ENCODE peak calls at places on chromosomes 2 and 18, in six cellular contexts. One of them, this sample, is unnamed.
A peak's percentile ranks its signal among the peaks of the same experiment; 100 is the strongest.

GRCh38 chr18:2978626-2979025 is 34.3 kb downstream of the LPIN2 start:
- DNase-seq in A549: peak; percentile 21
- DNase-seq in HepG2: no peak
- DNase-seq in endothelial cell of umbilical vein: peak; percentile 75
- DNase-seq in K562: no peak
- DNase-seq in GM12878: no peak
- DNase-seq in this sample: peak; percentile 26

GRCh38 chr2:241040081-241040803 is 41.8 kb downstream of the SNED1 start:
- DNase-seq in A549: no peak
- DNase-seq in HepG2: no peak
- DNase-seq in endothelial cell of umbilical vein: no peak
- DNase-seq in K562: no peak
- DNase-seq in GM12878: no peak
- DNase-seq in this sample: no peak

GRCh38 chr2:88082781-88083180 is 15.2 kb downstream of the SMYD1 start:
- DNase-seq in A549: no peak
- DNase-seq in HepG2: no peak
- DNase-seq in endothelial cell of umbilical vein: no peak
- DNase-seq in K562: no peak
- DNase-seq in GM12878: no peak
- DNase-seq in this sample: no peak

GRCh38 chr18:61676763-61677434 is 215.9 kb downstream of the RNF152 start:
- DNase-seq in A549: no peak
- DNase-seq in HepG2: no peak
- DNase-seq in endothelial cell of umbilical vein: no peak
- DNase-seq in K562: no peak
- DNase-seq in GM12878: no peak
- DNase-seq in this sample: no peak

GRCh38 chr2:70897977-70898226 is 37.8 kb upstream of the ATP6V1B1 start:
- DNase-seq in A549: no peak
- DNase-seq in HepG2: no peak
- DNase-seq in endothelial cell of umbilical vein: no peak
- DNase-seq in K562: no peak
- DNase-seq in GM12878: no peak
- DNase-seq in this sample: no peak

GRCh38 chr2:5777089-5777488 is 84.9 kb downstream of the SOX11 start:
- DNase-seq in A549: no peak
- DNase-seq in HepG2: no peak
- DNase-seq in endothelial cell of umbilical vein: no peak
- DNase-seq in K562: no peak
- DNase-seq in GM12878: no peak
- DNase-seq in this sample: no peak

GRCh38 chr18:79789901-79790885 is 7.5 kb upstream of the KCNG2 start:
- DNase-seq in A549: no peak
- DNase-seq in HepG2: no peak
- DNase-seq in endothelial cell of umbilical vein: no peak
- DNase-seq in K562: no peak
- DNase-seq in GM12878: no peak
- DNase-seq in this sample: no peak

GRCh38 chr2:117308861-117309770 is 505.4 kb upstream of the DDX18 start:
- DNase-seq in A549: no peak
- DNase-seq in HepG2: no peak
- DNase-seq in endothelial cell of umbilical vein: no peak
- DNase-seq in K562: no peak
- DNase-seq in GM12878: no peak
- DNase-seq in this sample: no peak

GRCh38 chr18:56389190-56389589 is 249.2 kb downstream of the TXNL1 start:
- DNase-seq in A549: no peak
- DNase-seq in HepG2: no peak
- DNase-seq in endothelial cell of umbilical vein: no peak
- DNase-seq in K562: no peak
- DNase-seq in GM12878: no peak
- DNase-seq in this sample: no peak

GRCh38 chr2:20184067-20184938 is 40.6 kb downstream of the SDC1 start:
- DNase-seq in A549: peak; percentile 86
- DNase-seq in HepG2: peak; percentile 93
- DNase-seq in endothelial cell of umbilical vein: no peak
- DNase-seq in K562: no peak
- DNase-seq in GM12878: no peak
- DNase-seq in this sample: peak; percentile 33

GRCh38 chr2:144567745-144568144 is 47.8 kb upstream of the ZEB2 start:
- DNase-seq in A549: no peak
- DNase-seq in HepG2: no peak
- DNase-seq in endothelial cell of umbilical vein: no peak
- DNase-seq in K562: no peak
- DNase-seq in GM12878: no peak
- DNase-seq in this sample: no peak

GRCh38 chr2:85255813-85256581 is 71.8 kb downstream of the TGOLN2 start:
- DNase-seq in A549: no peak
- DNase-seq in HepG2: peak; percentile 58
- DNase-seq in endothelial cell of umbilical vein: peak; percentile 15
- DNase-seq in K562: no peak
- DNase-seq in GM12878: no peak
- DNase-seq in this sample: no peak

GRCh38 chr2:42314892-42315468 is 46.0 kb downstream of the COX7A2L start:
- DNase-seq in A549: peak; percentile 13
- DNase-seq in HepG2: no peak
- DNase-seq in endothelial cell of umbilical vein: peak; percentile 69
- DNase-seq in K562: no peak
- DNase-seq in GM12878: no peak
- DNase-seq in this sample: peak; percentile 79

GRCh38 chr2:42171396-42171971 is 2.3 kb downstream of the EML4 start:
- DNase-seq in A549: no peak
- DNase-seq in HepG2: peak; percentile 44
- DNase-seq in endothelial cell of umbilical vein: no peak
- DNase-seq in K562: no peak
- DNase-seq in GM12878: no peak
- DNase-seq in this sample: peak; percentile 56

GRCh38 chr2:202960524-202960923 is 48.4 kb downstream of the CARF start:
- DNase-seq in A549: no peak
- DNase-seq in HepG2: no peak
- DNase-seq in endothelial cell of umbilical vein: no peak
- DNase-seq in K562: no peak
- DNase-seq in GM12878: no peak
- DNase-seq in this sample: no peak

GRCh38 chr2:144350151-144350802 is 169.6 kb downstream of the ZEB2 start:
- DNase-seq in A549: no peak
- DNase-seq in HepG2: no peak
- DNase-seq in endothelial cell of umbilical vein: peak; percentile 99
- DNase-seq in K562: peak; percentile 37
- DNase-seq in GM12878: no peak
- DNase-seq in this sample: no peak

GRCh38 chr2:241130316-241130715 is 19.0 kb downstream of the PASK start:
- DNase-seq in A549: no peak
- DNase-seq in HepG2: no peak
- DNase-seq in endothelial cell of umbilical vein: no peak
- DNase-seq in K562: no peak
- DNase-seq in GM12878: no peak
- DNase-seq in this sample: no peak

GRCh38 chr2:223779877-223780276 is 57.5 kb downstream of the AP1S3 start:
- DNase-seq in A549: peak; percentile 50
- DNase-seq in HepG2: peak; percentile 68
- DNase-seq in endothelial cell of umbilical vein: peak; percentile 53
- DNase-seq in K562: peak; percentile 17
- DNase-seq in GM12878: no peak
- DNase-seq in this sample: peak; percentile 76

GRCh38 chr2:233089851-233090250 is 29.7 kb downstream of the INPP5D start:
- DNase-seq in A549: no peak
- DNase-seq in HepG2: no peak
- DNase-seq in endothelial cell of umbilical vein: no peak
- DNase-seq in K562: no peak
- DNase-seq in GM12878: no peak
- DNase-seq in this sample: no peak

GRCh38 chr2:47311764-47312503 is 91.0 kb upstream of the MSH2 start:
- DNase-seq in A549: no peak
- DNase-seq in HepG2: no peak
- DNase-seq in endothelial cell of umbilical vein: no peak
- DNase-seq in K562: no peak
- DNase-seq in GM12878: no peak
- DNase-seq in this sample: no peak

GRCh38 chr2:47310801-47311560 is 92.0 kb upstream of the MSH2 start:
- DNase-seq in A549: no peak
- DNase-seq in HepG2: peak; percentile 73
- DNase-seq in endothelial cell of umbilical vein: no peak
- DNase-seq in K562: no peak
- DNase-seq in GM12878: no peak
- DNase-seq in this sample: no peak

GRCh38 chr2:47313728-47314127 is 89.2 kb upstream of the MSH2 start:
- DNase-seq in A549: no peak
- DNase-seq in HepG2: no peak
- DNase-seq in endothelial cell of umbilical vein: no peak
- DNase-seq in K562: no peak
- DNase-seq in GM12878: no peak
- DNase-seq in this sample: no peak

GRCh38 chr2:47312504-47312875 is 90.5 kb upstream of the MSH2 start:
- DNase-seq in A549: no peak
- DNase-seq in HepG2: no peak
- DNase-seq in endothelial cell of umbilical vein: no peak
- DNase-seq in K562: no peak
- DNase-seq in GM12878: no peak
- DNase-seq in this sample: no peak

DNA sequence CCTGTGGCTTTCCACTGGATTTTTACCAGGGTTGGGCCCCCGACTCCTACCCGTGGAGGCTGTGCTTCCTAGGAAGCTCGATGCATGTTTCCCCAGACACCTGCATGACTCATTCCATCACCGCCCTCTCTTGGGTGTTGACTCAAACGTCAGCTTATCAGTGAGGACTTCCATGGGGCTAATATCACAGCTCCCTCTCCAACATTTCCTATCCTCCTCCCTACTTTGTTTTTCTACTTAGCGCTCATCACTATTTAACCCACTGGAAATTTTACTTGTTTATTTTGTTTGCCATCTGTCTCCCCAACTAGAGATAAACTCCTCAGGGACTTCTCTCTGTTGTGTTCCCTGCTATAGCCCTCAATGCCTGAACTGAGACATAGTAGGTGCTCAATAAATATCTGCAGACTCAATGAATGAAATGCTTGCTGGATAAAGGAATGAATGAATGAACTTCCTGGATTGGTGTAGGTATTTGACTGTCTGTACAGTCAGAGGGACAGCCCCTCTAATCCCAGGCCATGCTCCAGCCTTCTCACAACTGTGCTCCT is 89.7 kb upstream of the MSH2 start:
- DNase-seq in A549: peak; percentile 76
- DNase-seq in HepG2: peak; percentile 92
- DNase-seq in endothelial cell of umbilical vein: no peak
- DNase-seq in K562: peak; percentile 50
- DNase-seq in GM12878: no peak
- DNase-seq in this sample: no peak
- TF ChIP-seq CTCF in A549: no peak
- TF ChIP-seq CTCF in HepG2: peak; percentile 74
- TF ChIP-seq CTCF in endothelial cell of umbilical vein: no peak
- TF ChIP-seq CTCF in K562: peak; percentile 41
- TF ChIP-seq CTCF in GM12878: no peak
- TF ChIP-seq CTCF in this sample: no peak

GRCh38 chr2:21836261-21836660 is 712.5 kb downstream of the TDRD15 start:
- DNase-seq in A549: no peak
- DNase-seq in HepG2: no peak
- DNase-seq in endothelial cell of umbilical vein: no peak
- DNase-seq in K562: no peak
- DNase-seq in GM12878: no peak
- DNase-seq in this sample: no peak

GRCh38 chr2:21837561-21837960 is 713.8 kb downstream of the TDRD15 start:
- DNase-seq in A549: no peak
- DNase-seq in HepG2: no peak
- DNase-seq in endothelial cell of umbilical vein: no peak
- DNase-seq in K562: no peak
- DNase-seq in GM12878: no peak
- DNase-seq in this sample: no peak

GRCh38 chr2:21841341-21841740 is 717.6 kb downstream of the TDRD15 start:
- DNase-seq in A549: no peak
- DNase-seq in HepG2: no peak
- DNase-seq in endothelial cell of umbilical vein: no peak
- DNase-seq in K562: no peak
- DNase-seq in GM12878: no peak
- DNase-seq in this sample: no peak

DNA sequence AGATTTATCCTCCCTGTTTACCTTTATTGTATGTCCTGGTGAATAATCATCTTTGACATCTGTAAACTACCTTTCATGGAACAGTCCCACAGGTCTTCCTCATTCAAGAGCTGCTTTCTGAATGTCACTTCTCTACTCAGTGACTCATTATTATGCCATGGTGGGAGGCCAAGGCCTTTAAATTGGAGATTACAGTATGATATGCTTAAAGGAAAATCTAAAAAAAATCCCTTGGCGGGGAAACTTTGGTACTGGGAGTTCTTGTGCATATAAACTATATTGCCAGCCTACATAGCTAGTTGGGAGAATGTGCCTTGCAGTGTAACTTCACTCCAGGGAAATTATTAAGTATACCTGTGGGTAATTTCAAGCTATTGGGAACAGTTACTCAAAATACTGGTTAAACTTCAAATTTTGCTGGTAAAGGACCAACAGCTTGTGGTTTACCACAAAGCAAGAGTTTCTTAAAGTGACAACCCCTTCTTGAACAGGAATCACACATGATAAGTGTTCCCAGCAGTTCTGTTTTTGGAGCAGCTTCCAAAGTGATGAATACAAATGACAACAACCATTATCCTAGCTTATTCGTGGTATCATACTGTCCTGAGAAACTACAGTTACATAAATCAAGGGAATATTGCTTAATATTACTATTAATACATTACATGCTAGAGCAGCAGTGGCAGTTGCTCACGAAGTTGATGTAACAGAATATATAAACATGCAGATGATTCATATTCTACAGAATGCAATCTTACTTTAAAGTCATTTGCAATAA is 713.2 kb downstream of the TDRD15 start:
- DNase-seq in A549: no peak
- DNase-seq in HepG2: no peak
- DNase-seq in endothelial cell of umbilical vein: no peak
- DNase-seq in K562: no peak
- DNase-seq in GM12878: no peak
- DNase-seq in this sample: no peak
- TF ChIP-seq MYC in A549: no peak
- TF ChIP-seq MYC in HepG2: no peak
- TF ChIP-seq MYC in endothelial cell of umbilical vein: no peak
- TF ChIP-seq MYC in K562: no peak
- TF ChIP-seq MYC in GM12878: no peak
- TF ChIP-seq MYC in this sample: no peak

DNA sequence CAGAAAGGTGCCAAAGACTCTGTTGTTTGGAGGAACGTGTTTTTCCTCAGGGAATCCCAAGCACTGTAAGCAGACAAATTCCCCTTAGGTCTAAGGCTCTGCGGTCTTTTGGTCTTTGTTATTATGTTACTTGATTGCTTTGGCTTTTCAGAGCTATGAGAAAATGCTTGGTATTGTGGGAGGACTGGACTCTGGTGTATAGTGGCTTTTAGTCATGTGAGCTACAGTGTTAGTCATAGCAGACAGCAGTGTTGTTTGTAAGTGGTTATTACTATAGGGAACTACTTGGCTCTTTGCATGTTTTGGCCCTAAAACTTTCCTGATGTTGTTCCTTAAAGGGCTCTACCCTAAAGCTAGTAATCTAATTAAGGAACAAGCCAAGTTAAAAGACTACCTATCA is 956.2 kb upstream of the LRATD1 start:
- DNase-seq in A549: no peak
- DNase-seq in HepG2: no peak
- DNase-seq in endothelial cell of umbilical vein: no peak
- DNase-seq in K562: no peak
- DNase-seq in GM12878: no peak
- DNase-seq in this sample: no peak
- TF ChIP-seq MAX in A549: no peak
- TF ChIP-seq MAX in HepG2: no peak
- TF ChIP-seq MAX in endothelial cell of umbilical vein: no peak
- TF ChIP-seq MAX in K562: no peak
- TF ChIP-seq MAX in GM12878: no peak
- TF ChIP-seq MAX in this sample: no peak

GRCh38 chr18:46271488-46271887 is 167.3 kb downstream of the HAUS1 start:
- DNase-seq in A549: no peak
- DNase-seq in HepG2: no peak
- DNase-seq in endothelial cell of umbilical vein: no peak
- DNase-seq in K562: no peak
- DNase-seq in GM12878: no peak
- DNase-seq in this sample: no peak
- TF ChIP-seq CTCF in A549: no peak
- TF ChIP-seq CTCF in HepG2: no peak
- TF ChIP-seq CTCF in endothelial cell of umbilical vein: no peak
- TF ChIP-seq CTCF in K562: no peak
- TF ChIP-seq CTCF in GM12878: no peak
- TF ChIP-seq CTCF in this sample: no peak

This sample was measured in NB4.